ENCODE peak calls at places on chromosomes 4 and X, in four cellular contexts. One of them, this sample, is unnamed.

GRCh38 chr4:55008166-55009056 is 117.0 kb downstream of the KDR start:
- DNase-seq in anterior cingulate cortex: no peak
- DNase-seq in NCI-H1092: no peak
- DNase-seq in lung microvascular endothelial cell: peak; percentile 98
- DNase-seq in this sample: peak; percentile 38

GRCh38 chrX:153638436-153639176 is 8.4 kb upstream of the DUSP9 start:
- DNase-seq in anterior cingulate cortex: no peak
- DNase-seq in lung microvascular endothelial cell: no peak
- DNase-seq in NCI-H1092: no peak
- DNase-seq in this sample: no peak

GRCh38 chr4:30716671-30717207 is 3.4 kb upstream of the PCDH7 start:
- DNase-seq in NCI-H1092: no peak
- DNase-seq in anterior cingulate cortex: no peak
- DNase-seq in lung microvascular endothelial cell: no peak
- DNase-seq in this sample: peak; percentile 27

GRCh38 chrX:9586992-9587392 is 122.1 kb downstream of the TBL1X start:
- DNase-seq in NCI-H1092: no peak
- DNase-seq in lung microvascular endothelial cell: no peak
- DNase-seq in anterior cingulate cortex: no peak
- DNase-seq in this sample: no peak

GRCh38 chrX:26922278-26922677 is 540.9 kb downstream of the PPP4R3C start:
- DNase-seq in NCI-H1092: no peak
- DNase-seq in anterior cingulate cortex: no peak
- DNase-seq in lung microvascular endothelial cell: peak; percentile 12
- DNase-seq in this sample: no peak

GRCh38 chrX:103399744-103400143 is 23.4 kb downstream of the BEX3 start:
- DNase-seq in lung microvascular endothelial cell: no peak
- DNase-seq in NCI-H1092: no peak
- DNase-seq in anterior cingulate cortex: no peak
- DNase-seq in this sample: no peak

GRCh38 chr4:7844247-7844991 is 95.2 kb downstream of the AFAP1 start:
- DNase-seq in lung microvascular endothelial cell: peak; percentile 91
- DNase-seq in NCI-H1092: no peak
- DNase-seq in anterior cingulate cortex: peak; percentile 35
- DNase-seq in this sample: peak; percentile 31

GRCh38 chr4:152259866-152260265 is 276.0 kb downstream of the FBXW7 start:
- DNase-seq in anterior cingulate cortex: no peak
- DNase-seq in NCI-H1092: no peak
- DNase-seq in lung microvascular endothelial cell: no peak
- DNase-seq in this sample: no peak

This sample was measured in globus pallidus.